ENCODE peak calls at places on chromosomes 13 and 19, in four cellular contexts. J is small intestine; D is NCI-H2081; C is stimulated activated CD8-positive, alpha-beta memory T cell treated with anti-CD3 and anti-CD28 coated beads, Interleukin-15, amount 100 ng/mL, for 24 hours. Y is an unnamed sample.

GRCh38 chr19:49911381-49912145 is 14.9 kb upstream of the IL4I1 start:
- DNase-seq in D (no peak), J (no peak), C (no peak), Y (no peak)

GRCh38 chr13:66751691-66752090 is 478.4 kb downstream of the PCDH9 start:
- DNase-seq in D (no peak), C (no peak), J (no peak), Y (no peak)

GRCh38 chr19:15905026-15905425 is 7.2 kb upstream of the CYP4F2 start:
- DNase-seq in J (no peak), C (no peak), D (no peak), Y (no peak)

GRCh38 chr13:34833562-34834182 is 108.4 kb upstream of the NBEA start:
- DNase-seq in D (no peak), J (no peak), C (no peak), Y (peak)

GRCh38 chr19:32464279-32464678 is 58.7 kb downstream of the DPY19L3 start:
- DNase-seq in C (no peak), J (peak), D (peak), Y (no peak)

GRCh38 chr13:66424417-66424816 is 805.7 kb downstream of the PCDH9 start:
- DNase-seq in J (no peak), C (no peak), D (no peak), Y (no peak)

GRCh38 chr13:45108716-45109706 is 11.3 kb upstream of the GTF2F2 start:
- DNase-seq in D (no peak), J (no peak), C (no peak), Y (peak)

GRCh38 chr19:48654299-48655059 is 8.5 kb upstream of the CA11 start:
- DNase-seq in C (no peak), D (peak), J (no peak), Y (peak)

GRCh38 chr19:10226376-10227214 is 4.5 kb downstream of the S1PR2 start:
- DNase-seq in D (no peak), C (no peak), J (no peak), Y (peak)

GRCh38 chr13:39451301-39451700 is 151.7 kb downstream of the LHFPL6 start:
- DNase-seq in J (peak), C (no peak), D (peak), Y (peak)

GRCh38 chr19:14022469-14022868 is 5.5 kb upstream of the RLN3 start:
- DNase-seq in C (no peak), J (no peak), D (no peak), Y (no peak)

GRCh38 chr13:97018029-97018819 is 23.9 kb upstream of the OXGR1 start:
- DNase-seq in D (peak), J (peak), C (no peak), Y (peak)

GRCh38 chr19:45809643-45810159 is 5.4 kb downstream of the RSPH6A start:
- DNase-seq in D (peak), C (no peak), J (peak), Y (no peak)

GRCh38 chr13:39876258-39876657 is 220.8 kb downstream of the COG6 start:
- DNase-seq in C (no peak), D (no peak), J (no peak), Y (no peak)

GRCh38 chr13:51590966-51591627 is 6.8 kb downstream of the WDFY2 start:
- DNase-seq in D (no peak), J (no peak), C (no peak), Y (peak)

GRCh38 chr19:58181902-58182576 is 822 bp upstream of the ZNF274 start:
- DNase-seq in J (peak), D (peak), C (no peak), Y (no peak)

GRCh38 chr19:35266904-35267817 is 1.6 kb upstream of the USF2 start:
- DNase-seq in C (peak), D (no peak), J (peak), Y (peak)

GRCh38 chr13:113029487-113030258 is 60.7 kb downstream of the MCF2L start:
- DNase-seq in C (peak), D (peak), J (peak), Y (peak)

GRCh38 chr13:23709521-23709920 is 139.3 kb downstream of the TNFRSF19 start:
- DNase-seq in C (no peak), D (no peak), J (no peak), Y (no peak)

GRCh38 chr19:39850892-39851291 is 4.7 kb upstream of the FBL start:
- DNase-seq in C (no peak), J (no peak), D (no peak), Y (no peak)

GRCh38 chr19:3494559-3494958 is 5.9 kb downstream of the DOHH start:
- DNase-seq in C (no peak), J (no peak), D (no peak), Y (no peak)

GRCh38 chr13:37058801-37059135 is 720 bp downstream of the SUPT20H start:
- DNase-seq in J (no peak), D (peak), C (no peak), Y (peak)

GRCh38 chr19:20660473-20660872 is 898 bp downstream of the ZNF626 start:
- DNase-seq in J (no peak), C (no peak), D (no peak), Y (peak)

GRCh38 chr19:54572696-54573311 is 786 bp upstream of the LILRA2 start:
- DNase-seq in C (no peak), J (no peak), D (no peak), Y (no peak)

GRCh38 chr13:84896128-84896527 is 903.1 kb downstream of the SLITRK6 start:
- DNase-seq in C (no peak), D (peak), J (peak), Y (peak)

GRCh38 chr13:20191311-20191901 is 1.3 kb downstream of the GJB2 start:
- DNase-seq in D (no peak), C (no peak), J (peak), Y (no peak)

GRCh38 chr19:50896591-50897190 is 14.5 kb downstream of the KLK4 start:
- DNase-seq in C (no peak), J (no peak), D (peak), Y (peak)

GRCh38 chr13:41765020-41765419 is 195.9 kb downstream of the VWA8 start:
- DNase-seq in J (no peak), C (no peak), D (no peak), Y (no peak)

GRCh38 chr13:75356426-75356825 is 125.5 kb downstream of the TBC1D4 start:
- DNase-seq in C (no peak), J (no peak), D (no peak), Y (no peak)

GRCh38 chr19:5343848-5344247 is 3.2 kb upstream of the PTPRS start:
- DNase-seq in C (no peak), D (no peak), J (no peak), Y (no peak)

GRCh38 chr13:27728271-27728670 is 64.0 kb upstream of the GSX1 start:
- DNase-seq in C (no peak), J (no peak), D (peak), Y (no peak)

GRCh38 chr13:54573186-54573585 is 1544.6 kb downstream of the OLFM4 start:
- DNase-seq in C (no peak), J (no peak), D (no peak), Y (no peak)

GRCh38 chr19:15251010-15251748 is 18.9 kb upstream of the EPHX3 start:
- DNase-seq in J (no peak), C (no peak), D (no peak), Y (no peak)

GRCh38 chr19:48258350-48258749 is 2.6 kb upstream of the CARD8 start:
- DNase-seq in C (no peak), D (no peak), J (peak), Y (no peak)

GRCh38 chr13:73090116-73090811 is 31.5 kb downstream of the KLF5 start:
- DNase-seq in C (no peak), D (peak), J (peak), Y (peak)

GRCh38 chr19:31354919-31355318 is 5.7 kb upstream of the TSHZ3 start:
- DNase-seq in D (no peak), C (no peak), J (no peak), Y (no peak)

GRCh38 chr13:32010137-32010536 is 21.4 kb upstream of the FRY start:
- DNase-seq in C (no peak), D (no peak), J (no peak), Y (no peak)